ENCODE peak calls at places on chromosome 5, in ten cellular contexts. B, T, Z, U, O, F, C, Q, G and X are unnamed samples.

GRCh38 chr5:118468085-118468484 is 520.3 kb downstream of the DTWD2 start:
- DNase-seq in B (no peak), T (no peak), Z (no peak), U (no peak), O (no peak), F (no peak), C (no peak), Q (no peak), G (no peak), X (no peak)

GRCh38 chr5:115588640-115589039 is 13.6 kb downstream of the TICAM2 start:
- DNase-seq in B (no peak), T (no peak), Z (no peak), U (no peak), O (no peak), F (no peak), C (no peak), Q (no peak), G (no peak), X (no peak)

GRCh38 chr5:153969563-153969895 is 69.2 kb downstream of the FAM114A2 start:
- DNase-seq in B (no peak), T (no peak), Z (no peak), U (no peak), O (no peak), F (no peak), C (no peak), Q (no peak), G (no peak), X (no peak)

GRCh38 chr5:122362361-122362760 is 50.3 kb downstream of the SNCAIP start:
- DNase-seq in B (no peak), T (no peak), Z (no peak), U (no peak), O (no peak), F (peak), C (no peak), Q (no peak), G (no peak), X (no peak)

GRCh38 chr5:123089971-123090640 is 1.1 kb downstream of the PRDM6 start:
- DNase-seq in B (peak), T (peak), Z (peak), U (no peak), O (peak), F (peak), C (no peak), Q (peak), G (no peak), X (no peak)

GRCh38 chr5:67364381-67364970 is 167.9 kb upstream of the CD180 start:
- DNase-seq in B (no peak), T (no peak), Z (no peak), U (no peak), O (no peak), F (no peak), C (no peak), Q (no peak), G (no peak), X (peak)

GRCh38 chr5:150605546-150605945 is 34.9 kb upstream of the SYNPO start:
- DNase-seq in B (no peak), T (no peak), Z (no peak), U (no peak), O (no peak), F (no peak), C (no peak), Q (no peak), G (no peak), X (no peak)

GRCh38 chr5:76283670-76284069 is 119.4 kb upstream of the IQGAP2 start:
- DNase-seq in B (no peak), T (no peak), Z (no peak), U (no peak), O (no peak), F (no peak), C (no peak), Q (no peak), G (no peak), X (no peak)

GRCh38 chr5:57334475-57334874 is 148.1 kb downstream of the ACTBL2 start:
- DNase-seq in B (no peak), T (no peak), Z (no peak), U (no peak), O (no peak), F (no peak), C (no peak), Q (no peak), G (no peak), X (no peak)

GRCh38 chr5:38341641-38342040 is 83.3 kb downstream of the EGFLAM start:
- DNase-seq in B (no peak), T (no peak), Z (no peak), U (no peak), O (no peak), F (no peak), C (no peak), Q (no peak), G (no peak), X (no peak)

GRCh38 chr5:167652690-167653089 is 638.8 kb upstream of the WWC1 start:
- DNase-seq in B (no peak), T (no peak), Z (no peak), U (no peak), O (peak), F (no peak), C (no peak), Q (no peak), G (no peak), X (no peak)

GRCh38 chr5:176608937-176609723 is 826 bp downstream of the GPRIN1 start:
- DNase-seq in B (no peak), T (no peak), Z (peak), U (no peak), O (peak), F (no peak), C (no peak), Q (peak), G (no peak), X (no peak)

GRCh38 chr5:5659066-5659465 is 236.6 kb downstream of the ICE1 start:
- DNase-seq in B (no peak), T (no peak), Z (no peak), U (no peak), O (no peak), F (no peak), C (no peak), Q (no peak), G (no peak), X (no peak)

GRCh38 chr5:94788527-94788926 is 170.1 kb downstream of the SLF1 start:
- DNase-seq in B (no peak), T (no peak), Z (no peak), U (no peak), O (no peak), F (no peak), C (no peak), Q (no peak), G (no peak), X (no peak)

GRCh38 chr5:36359267-36359666 is 57.6 kb upstream of the RANBP3L start:
- DNase-seq in B (no peak), T (no peak), Z (no peak), U (no peak), O (no peak), F (no peak), C (no peak), Q (no peak), G (no peak), X (no peak)

GRCh38 chr5:142325677-142326479 is 1.1 kb upstream of the SPRY4 start:
- DNase-seq in B (peak), T (peak), Z (peak), U (no peak), O (peak), F (peak), C (peak), Q (peak), G (no peak), X (peak)

GRCh38 chr5:146410272-146410671 is 36.9 kb upstream of the TCERG1 start:
- DNase-seq in B (no peak), T (no peak), Z (no peak), U (no peak), O (no peak), F (no peak), C (no peak), Q (no peak), G (no peak), X (no peak)